ENCODE peak calls at places on chromosomes 11 and 22, in four cellular contexts. M is HL-60, Q is GM12878, H is K562. P is an unnamed sample.

GRCh38 chr11:74057251-74058151 is 48.6 kb upstream of the UCP3 start:
- DNase-seq in H (peak; percentile 37), M (no peak), Q (no peak), P (no peak)

GRCh38 chr11:11028017-11028692 is 170.3 kb upstream of the ZBED5 start:
- DNase-seq in H (peak; percentile 63), M (peak; percentile 12), Q (no peak), P (peak; percentile 20)

GRCh38 chr11:27274854-27275395 is 88.1 kb downstream of the CCDC34 start:
- DNase-seq in M (no peak), Q (no peak), H (no peak), P (no peak)

GRCh38 chr11:128472128-128473110 is 114.9 kb downstream of the ETS1 start:
- DNase-seq in M (no peak), H (no peak), Q (peak; percentile 93), P (no peak)

GRCh38 chr22:36110306-36110791 is 50.2 kb downstream of the APOL3 start:
- DNase-seq in H (no peak), M (no peak), Q (no peak), P (no peak)

GRCh38 chr11:105673089-105673488 is 63.2 kb downstream of the GRIA4 start:
- DNase-seq in Q (no peak), M (no peak), H (peak; percentile 5), P (no peak)

GRCh38 chr22:20209761-20210250 is 58.3 kb downstream of the RTN4R start:
- DNase-seq in Q (no peak), H (no peak), M (no peak), P (no peak)

GRCh38 chr11:2717561-2717960 is 17.8 kb upstream of the KCNQ1OT1 start:
- DNase-seq in M (no peak), H (no peak), Q (no peak), P (no peak)

GRCh38 chr11:34194576-34195335 is 89.3 kb downstream of the NAT10 start:
- DNase-seq in Q (no peak), M (no peak), H (no peak), P (no peak)

GRCh38 chr11:95487938-95488337 is 256.9 kb upstream of the SESN3 start:
- DNase-seq in M (no peak), H (no peak), Q (no peak), P (no peak)

GRCh38 chr11:57438345-57439280 is 11.7 kb upstream of the SLC43A3 start:
- DNase-seq in H (no peak), M (no peak), Q (no peak), P (no peak)

GRCh38 chr11:86034710-86035109 is 34.2 kb downstream of the PICALM start:
- DNase-seq in M (no peak), Q (no peak), H (no peak), P (no peak)

GRCh38 chr22:19106886-19107729 is 15.1 kb downstream of the DGCR2 start:
- DNase-seq in H (no peak), Q (no peak), M (no peak), P (no peak)

GRCh38 chr11:132531921-132532320 is 1000.4 kb downstream of the OPCML start:
- DNase-seq in H (no peak), Q (no peak), M (no peak), P (no peak)

GRCh38 chr22:46196268-46196667 is 45.9 kb downstream of the PPARA start:
- DNase-seq in Q (no peak), M (no peak), H (no peak), P (no peak)

GRCh38 chr22:37228106-37229011 is 15.7 kb downstream of the RAC2 start:
- DNase-seq in H (no peak), M (no peak), Q (no peak), P (no peak)

GRCh38 chr11:129947474-129947873 is 52.1 kb upstream of the NFRKB start:
- DNase-seq in M (no peak), Q (no peak), H (no peak), P (no peak)

GRCh38 chr11:96942855-96943254 is 553.0 kb downstream of the JRKL start:
- DNase-seq in Q (no peak), H (no peak), M (no peak), P (no peak)

GRCh38 chr11:777288-778255 is at the start of gene GATD1:
- DNase-seq in Q (peak; percentile 44), M (peak; percentile 85), H (peak; percentile 97), P (peak; percentile 100)

GRCh38 chr11:62171261-62171723 is 18.7 kb upstream of the SCGB1D1 start:
- DNase-seq in M (peak; percentile 37), H (peak; percentile 63), Q (peak; percentile 13), P (peak; percentile 38)

GRCh38 chr22:31284241-31284745 is 8.0 kb downstream of the PIK3IP1 start:
- DNase-seq in M (no peak), Q (no peak), H (no peak), P (no peak)

DNA sequence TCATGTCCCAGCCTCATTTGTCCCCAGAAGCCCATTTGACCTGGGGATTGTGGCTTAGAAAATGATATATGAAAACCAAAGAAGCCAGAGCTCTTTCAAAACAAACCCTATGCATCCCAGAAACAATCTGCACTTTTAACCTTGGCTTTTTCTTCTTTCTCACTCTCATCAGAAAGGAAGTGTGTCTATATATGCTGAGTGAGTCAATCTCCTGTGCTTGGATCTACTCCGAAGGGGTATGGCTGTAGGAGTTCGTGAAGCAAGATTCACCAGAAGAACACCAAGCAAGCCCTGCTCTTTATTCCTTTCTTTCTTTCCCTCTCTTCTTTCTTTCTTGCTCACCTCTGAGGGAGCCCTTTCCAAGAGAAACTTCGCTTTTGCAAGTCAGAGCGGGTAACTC is 636 bp downstream of the PAMR1 start:
- DNase-seq in Q (no peak), H (no peak), M (no peak), P (no peak)
- TF ChIP-seq SPI1 in Q (no peak), H (no peak), M (no peak), P (no peak)

DNA sequence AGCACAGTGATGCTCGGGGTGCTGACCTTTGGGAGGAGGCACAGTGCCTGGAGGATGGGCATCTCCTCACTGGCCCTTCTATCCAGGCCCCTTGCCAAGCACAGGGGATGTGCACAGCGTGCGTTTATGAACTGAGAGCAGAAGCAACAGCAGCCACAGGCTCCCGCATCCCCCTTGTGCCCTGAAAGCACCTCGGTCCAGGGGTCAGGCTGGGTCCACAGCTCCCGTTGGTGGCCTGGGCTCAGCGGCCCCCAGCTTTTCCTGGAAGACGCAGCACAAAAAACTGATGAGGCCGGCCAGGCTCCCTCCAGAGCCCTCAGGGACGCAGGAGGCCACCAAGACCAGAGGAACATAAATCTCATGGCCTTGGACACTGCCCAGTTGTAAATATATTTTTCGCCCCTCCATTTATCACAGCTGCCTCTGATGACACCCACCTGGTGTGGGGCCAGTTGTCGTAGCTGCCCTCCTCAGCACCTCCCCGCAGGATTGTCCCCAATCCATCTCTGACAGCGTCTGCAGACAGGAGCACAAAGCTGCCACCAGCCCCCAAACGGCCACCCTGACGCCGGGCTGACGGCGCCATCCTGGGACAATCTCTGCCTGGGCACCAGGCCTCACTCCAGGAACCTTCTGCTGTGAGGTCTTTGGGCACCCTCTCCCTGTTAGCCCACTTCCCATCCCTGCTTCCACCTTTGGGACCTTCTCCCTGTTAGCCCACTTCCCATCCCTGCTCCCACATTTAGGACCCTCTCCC is 203.1 kb downstream of the BRD1 start:
- DNase-seq in Q (no peak), H (no peak), M (no peak), P (no peak)
- TF ChIP-seq SPI1 in Q (no peak), H (no peak), M (no peak), P (no peak)

DNA sequence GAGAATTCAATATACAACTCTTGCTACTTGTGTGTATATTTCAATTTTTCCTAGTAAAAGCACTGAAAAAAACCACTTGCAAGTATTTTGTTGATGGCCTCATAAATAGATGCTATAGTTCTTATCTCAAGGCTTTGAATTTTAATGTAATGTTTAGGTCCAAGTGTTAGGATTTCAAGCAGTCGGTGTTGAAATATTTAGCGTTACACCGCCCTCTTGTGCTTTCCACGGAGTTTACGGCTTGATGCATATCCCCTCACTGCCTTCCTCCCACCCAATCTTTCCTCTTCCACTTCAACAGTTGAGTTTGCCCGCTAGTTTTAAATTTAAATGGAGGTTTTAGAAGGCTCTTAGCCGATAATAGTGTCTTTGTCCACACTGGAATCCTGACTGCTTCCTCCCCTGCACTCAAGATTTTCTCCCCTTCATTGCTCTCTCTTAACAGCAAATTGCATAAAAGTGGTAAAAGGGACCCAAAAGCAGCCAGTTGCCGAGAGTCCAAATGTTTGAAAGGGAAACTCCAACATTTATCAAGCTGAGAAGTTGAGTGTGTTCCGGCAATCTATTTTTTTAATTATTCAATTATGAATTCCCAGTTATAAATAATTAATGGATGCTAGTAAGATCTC is 25.9 kb upstream of the HTATIP2 start:
- DNase-seq in Q (no peak), M (no peak), H (no peak), P (peak; percentile 12)
- TF ChIP-seq SPI1 in Q (no peak), M (no peak), H (no peak), P (no peak)

GRCh38 chr22:44256860-44257560 is 55.7 kb downstream of the SHISAL1 start:
- DNase-seq in Q (no peak), M (no peak), H (no peak), P (no peak)
- TF ChIP-seq SPI1 in Q (no peak), M (no peak), H (no peak), P (no peak)

GRCh38 chr11:104219081-104219480 is 55.1 kb upstream of the PDGFD start:
- DNase-seq in M (no peak), Q (no peak), H (no peak), P (no peak)
- TF ChIP-seq SPI1 in M (no peak), Q (no peak), H (no peak), P (no peak)

GRCh38 chr11:114084414-114084813 is 24.9 kb downstream of the ZBTB16 start:
- DNase-seq in Q (no peak), H (no peak), M (no peak), P (no peak)

GRCh38 chr11:114081641-114082414 is 22.3 kb downstream of the ZBTB16 start:
- DNase-seq in Q (no peak), M (peak; percentile 52), H (no peak), P (no peak)

GRCh38 chr11:114082415-114082748 is 22.9 kb downstream of the ZBTB16 start:
- DNase-seq in M (peak; percentile 80), Q (no peak), H (no peak), P (no peak)

GRCh38 chr11:114083256-114084252 is 24.0 kb downstream of the ZBTB16 start:
- DNase-seq in H (peak; percentile 19), M (peak; percentile 56), Q (no peak), P (no peak)

GRCh38 chr11:114082767-114083181 is 23.3 kb downstream of the ZBTB16 start:
- DNase-seq in M (peak; percentile 95), H (peak; percentile 84), Q (no peak), P (no peak)
- TF ChIP-seq SPI1 in M (no peak), H (no peak), Q (no peak), P (no peak)

GRCh38 chr22:49962751-49963646 is 2.4 kb downstream of the PIM3 start:
- DNase-seq in H (no peak), Q (no peak), M (no peak), P (no peak)
- TF ChIP-seq SPI1 in H (no peak), Q (no peak), M (no peak), P (no peak)

GRCh38 chr22:29524440-29525191 is 28.9 kb downstream of the THOC5 start:
- DNase-seq in Q (no peak), M (no peak), H (no peak), P (no peak)
- TF ChIP-seq SPI1 in Q (no peak), M (no peak), H (no peak), P (no peak)

DNA sequence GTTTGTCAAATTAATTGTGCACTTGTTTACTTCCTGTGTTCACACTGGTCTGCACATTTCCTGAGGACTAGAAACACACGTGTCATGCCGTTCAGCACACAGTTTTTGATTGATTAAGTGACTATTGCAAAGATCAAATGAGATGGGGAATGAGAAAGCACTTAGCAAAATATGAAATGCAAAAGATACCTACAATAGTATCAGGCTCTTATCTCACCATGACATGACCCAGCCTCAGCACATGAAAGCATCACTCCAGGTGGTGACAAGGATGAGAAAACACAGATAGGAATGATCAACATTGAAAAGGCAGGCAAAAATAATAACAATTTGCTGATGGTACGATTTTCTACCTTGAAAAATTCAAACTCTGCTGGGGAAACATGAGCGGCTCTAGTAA is 42.1 kb upstream of the TP53I11 start:
- DNase-seq in H (no peak), Q (no peak), M (no peak), P (no peak)
- TF ChIP-seq SPI1 in H (no peak), Q (no peak), M (no peak), P (no peak)